ENCODE peak calls at places on chromosomes 7 and 10, in four cellular contexts. One of them, this sample, is unnamed.

GRCh38 chr7:94436018-94436604 is 41.4 kb downstream of the COL1A2 start:
- DNase-seq in H1: peak
- DNase-seq in IMR-90: peak
- DNase-seq in H9: peak
- DNase-seq in this sample: peak

GRCh38 chr7:128835790-128836641 is 5.8 kb downstream of the FLNC start:
- DNase-seq in H1: no peak
- DNase-seq in IMR-90: peak
- DNase-seq in H9: no peak
- DNase-seq in this sample: no peak

GRCh38 chr10:6542999-6543430 is 37.1 kb downstream of the PRKCQ start:
- DNase-seq in H1: no peak
- DNase-seq in IMR-90: no peak
- DNase-seq in H9: no peak
- DNase-seq in this sample: no peak

GRCh38 chr7:23074443-23075244 is 30.9 kb upstream of the KLHL7 start:
- DNase-seq in H1: no peak
- DNase-seq in IMR-90: peak
- DNase-seq in H9: no peak
- DNase-seq in this sample: no peak

GRCh38 chr10:32348297-32349198 is 1.6 kb upstream of the EPC1 start:
- DNase-seq in H1: no peak
- DNase-seq in IMR-90: no peak
- DNase-seq in H9: no peak
- DNase-seq in this sample: no peak

GRCh38 chr10:98012654-98013053 is 17.8 kb downstream of the CRTAC1 start:
- DNase-seq in H1: no peak
- DNase-seq in IMR-90: no peak
- DNase-seq in H9: no peak
- DNase-seq in this sample: no peak

GRCh38 chr10:128877936-128878335 is 589.1 kb upstream of the MGMT start:
- DNase-seq in H1: no peak
- DNase-seq in IMR-90: no peak
- DNase-seq in H9: no peak
- DNase-seq in this sample: no peak

GRCh38 chr7:22723171-22723601 is 3.8 kb upstream of the IL6 start:
- DNase-seq in H1: no peak
- DNase-seq in IMR-90: peak
- DNase-seq in H9: no peak
- DNase-seq in this sample: no peak

GRCh38 chr10:43029043-43029442 is 47.8 kb upstream of the RET start:
- DNase-seq in H1: no peak
- DNase-seq in IMR-90: no peak
- DNase-seq in H9: no peak
- DNase-seq in this sample: no peak

GRCh38 chr7:42704710-42705109 is 207.2 kb downstream of the C7orf25 start:
- DNase-seq in H1: no peak
- DNase-seq in IMR-90: no peak
- DNase-seq in H9: no peak
- DNase-seq in this sample: no peak

GRCh38 chr10:127406018-127406550 is 143.0 kb upstream of the NPS start:
- DNase-seq in H1: no peak
- DNase-seq in IMR-90: no peak
- DNase-seq in H9: no peak
- DNase-seq in this sample: no peak

GRCh38 chr7:99562832-99563231 is 4.4 kb downstream of the ZNF655 start:
- DNase-seq in H1: no peak
- DNase-seq in IMR-90: peak
- DNase-seq in H9: no peak
- DNase-seq in this sample: peak

GRCh38 chr10:28681345-28681763 is 4.0 kb downstream of the BAMBI start:
- DNase-seq in H1: no peak
- DNase-seq in IMR-90: no peak
- DNase-seq in H9: no peak
- DNase-seq in this sample: peak

GRCh38 chr10:69224862-69225657 is 4.9 kb downstream of the HKDC1 start:
- DNase-seq in H1: no peak
- DNase-seq in IMR-90: no peak
- DNase-seq in H9: no peak
- DNase-seq in this sample: no peak

GRCh38 chr7:152313879-152314604 is 121.8 kb downstream of the KMT2C start:
- DNase-seq in H1: no peak
- DNase-seq in IMR-90: peak
- DNase-seq in H9: no peak
- DNase-seq in this sample: no peak

GRCh38 chr7:29723599-29723998 is 82.7 kb upstream of the WIPF3 start:
- DNase-seq in H1: no peak
- DNase-seq in IMR-90: peak
- DNase-seq in H9: no peak
- DNase-seq in this sample: peak

GRCh38 chr10:94403823-94404228 is 1.5 kb downstream of the TBC1D12 start:
- DNase-seq in H1: no peak
- DNase-seq in IMR-90: no peak
- DNase-seq in H9: no peak
- DNase-seq in this sample: no peak

GRCh38 chr7:2763607-2764006 is 75.6 kb downstream of the AMZ1 start:
- DNase-seq in H1: no peak
- DNase-seq in IMR-90: no peak
- DNase-seq in H9: no peak
- DNase-seq in this sample: no peak
- H3K9ac ChIP-seq in H1: no peak
- H3K9ac ChIP-seq in IMR-90: peak
- H3K9ac ChIP-seq in H9: no peak
- H3K9ac ChIP-seq in this sample: no peak

GRCh38 chr10:111560042-111560441 is 483.2 kb downstream of the ADRA2A start:
- DNase-seq in H1: no peak
- DNase-seq in IMR-90: no peak
- DNase-seq in H9: no peak
- DNase-seq in this sample: no peak

DNA sequence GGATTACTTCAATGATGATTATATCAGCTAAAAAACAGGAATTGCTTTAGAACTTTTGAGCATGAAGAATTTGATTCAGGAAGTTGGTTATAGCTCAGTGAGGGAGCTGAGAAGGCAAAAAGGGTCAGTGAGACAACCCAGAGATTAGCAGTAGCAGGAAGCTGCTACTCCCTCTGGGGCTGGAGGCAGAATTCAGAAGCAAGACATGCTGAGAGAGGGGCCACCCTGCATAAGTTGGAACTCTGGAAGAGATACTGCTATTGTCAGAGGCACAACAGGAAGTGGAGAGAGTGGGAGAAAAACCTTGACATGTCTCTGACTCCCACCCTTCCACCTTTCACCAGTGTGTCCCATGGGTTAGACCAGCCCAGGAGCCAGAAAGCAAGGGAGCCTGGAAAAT is 488.7 kb downstream of the ADRA2A start:
- DNase-seq in H1: no peak
- DNase-seq in IMR-90: no peak
- DNase-seq in H9: no peak
- DNase-seq in this sample: peak
- H3K56ac ChIP-seq in H1: no peak
- H3K56ac ChIP-seq in IMR-90: no peak
- H3K56ac ChIP-seq in H9: no peak
- H3K56ac ChIP-seq in this sample: no peak

DNA sequence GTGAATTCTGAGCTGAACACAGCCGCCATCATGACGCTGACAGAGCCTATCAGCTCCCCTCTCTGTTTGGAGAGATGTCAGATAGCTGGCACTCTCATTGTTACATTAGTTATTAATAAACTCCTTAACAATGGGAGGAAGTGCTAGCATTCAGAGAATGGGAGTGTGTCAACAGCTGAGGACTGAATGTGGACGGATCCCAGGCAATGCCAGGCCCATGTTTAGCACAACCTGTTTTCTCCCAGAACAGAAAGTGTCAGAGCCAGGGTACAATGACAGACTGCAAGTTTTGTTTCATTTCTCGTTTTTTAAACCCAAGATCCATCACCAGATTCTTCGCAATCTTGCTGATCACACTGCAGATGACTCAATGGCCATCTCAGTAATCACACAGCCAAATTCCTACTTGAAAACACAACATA is 99.6 kb downstream of the PRPF18 start:
- DNase-seq in H1: no peak
- DNase-seq in IMR-90: peak
- DNase-seq in H9: no peak
- DNase-seq in this sample: no peak
- H3K9ac ChIP-seq in H1: no peak
- H3K9ac ChIP-seq in IMR-90: no peak
- H3K9ac ChIP-seq in H9: no peak
- H3K9ac ChIP-seq in this sample: no peak

GRCh38 chr7:74307738-74308505 is 18.7 kb downstream of the CLIP2 start:
- DNase-seq in H1: no peak
- DNase-seq in IMR-90: no peak
- DNase-seq in H9: no peak
- DNase-seq in this sample: no peak
- H3K56ac ChIP-seq in H1: no peak
- H3K56ac ChIP-seq in IMR-90: no peak
- H3K56ac ChIP-seq in H9: no peak
- H3K56ac ChIP-seq in this sample: no peak

GRCh38 chr7:2527505-2528464 is 8.2 kb downstream of the LFNG start:
- DNase-seq in H1: no peak
- DNase-seq in IMR-90: peak
- DNase-seq in H9: no peak
- DNase-seq in this sample: no peak

GRCh38 chr7:2528481-2529095 is 9.0 kb downstream of the LFNG start:
- DNase-seq in H1: no peak
- DNase-seq in IMR-90: no peak
- DNase-seq in H9: no peak
- DNase-seq in this sample: no peak

GRCh38 chr7:2526659-2527504 is 7.3 kb downstream of the LFNG start:
- DNase-seq in H1: no peak
- DNase-seq in IMR-90: no peak
- DNase-seq in H9: no peak
- DNase-seq in this sample: no peak

GRCh38 chr7:2529161-2530075 is 9.8 kb downstream of the LFNG start:
- DNase-seq in H1: no peak
- DNase-seq in IMR-90: peak
- DNase-seq in H9: no peak
- DNase-seq in this sample: no peak

DNA sequence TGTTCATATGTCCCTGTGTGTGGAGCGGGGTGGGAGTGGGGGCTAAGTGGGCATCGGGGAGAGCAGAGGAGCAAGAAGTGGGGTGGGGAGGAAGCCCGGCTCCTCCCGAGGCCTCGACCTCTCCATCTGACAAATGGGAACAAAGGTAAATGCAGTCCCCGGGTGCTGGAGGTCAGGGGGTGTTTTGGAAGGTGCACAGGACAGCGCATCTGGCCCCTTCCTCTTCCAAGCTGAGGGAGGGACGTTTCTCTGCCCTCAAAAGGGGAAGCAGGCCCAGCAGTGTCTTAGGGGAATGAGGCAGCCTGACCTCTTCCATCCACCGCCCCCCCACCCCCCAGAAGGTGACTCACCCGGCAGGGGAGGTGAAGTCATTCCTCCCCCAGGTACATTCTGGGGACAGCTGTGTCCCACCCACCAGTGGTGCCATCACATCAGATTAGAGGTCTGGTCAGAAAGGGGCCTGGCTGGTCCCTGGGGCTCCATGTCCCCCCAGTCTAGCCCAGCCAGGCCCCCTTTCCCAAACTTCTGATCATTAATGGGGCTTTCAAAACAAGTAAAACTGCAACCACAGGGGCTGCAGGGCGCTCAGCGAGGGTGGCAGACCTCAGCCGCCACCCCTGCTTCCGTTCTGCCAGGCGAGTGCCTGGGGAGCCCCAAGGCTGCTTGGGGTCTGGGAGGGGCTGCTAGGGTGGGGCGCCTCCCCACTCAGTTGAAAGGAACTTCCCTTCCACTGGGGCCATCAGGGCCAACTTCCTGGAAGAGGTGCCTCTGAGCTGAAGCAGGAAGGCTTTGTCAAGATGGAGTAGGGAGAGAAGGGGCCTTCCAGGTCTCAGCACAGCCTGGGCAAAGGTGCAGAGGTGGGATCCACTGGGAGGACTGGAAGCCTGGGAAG is 10.7 kb downstream of the LFNG start:
- DNase-seq in H1: no peak
- DNase-seq in IMR-90: no peak
- DNase-seq in H9: no peak
- DNase-seq in this sample: no peak
- H3K9ac ChIP-seq in H1: no peak
- H3K9ac ChIP-seq in IMR-90: no peak
- H3K9ac ChIP-seq in H9: no peak
- H3K9ac ChIP-seq in this sample: no peak

GRCh38 chr7:50274361-50274760 is 30.2 kb upstream of the IKZF1 start:
- DNase-seq in H1: no peak
- DNase-seq in IMR-90: no peak
- DNase-seq in H9: no peak
- DNase-seq in this sample: no peak

GRCh38 chr7:50273870-50274269 is 30.6 kb upstream of the IKZF1 start:
- DNase-seq in H1: no peak
- DNase-seq in IMR-90: no peak
- DNase-seq in H9: no peak
- DNase-seq in this sample: no peak

GRCh38 chr7:50272808-50273207 is 31.7 kb upstream of the IKZF1 start:
- DNase-seq in H1: no peak
- DNase-seq in IMR-90: no peak
- DNase-seq in H9: no peak
- DNase-seq in this sample: no peak

GRCh38 chr7:50275430-50275829 is 29.1 kb upstream of the IKZF1 start:
- DNase-seq in H1: no peak
- DNase-seq in IMR-90: no peak
- DNase-seq in H9: no peak
- DNase-seq in this sample: no peak

DNA sequence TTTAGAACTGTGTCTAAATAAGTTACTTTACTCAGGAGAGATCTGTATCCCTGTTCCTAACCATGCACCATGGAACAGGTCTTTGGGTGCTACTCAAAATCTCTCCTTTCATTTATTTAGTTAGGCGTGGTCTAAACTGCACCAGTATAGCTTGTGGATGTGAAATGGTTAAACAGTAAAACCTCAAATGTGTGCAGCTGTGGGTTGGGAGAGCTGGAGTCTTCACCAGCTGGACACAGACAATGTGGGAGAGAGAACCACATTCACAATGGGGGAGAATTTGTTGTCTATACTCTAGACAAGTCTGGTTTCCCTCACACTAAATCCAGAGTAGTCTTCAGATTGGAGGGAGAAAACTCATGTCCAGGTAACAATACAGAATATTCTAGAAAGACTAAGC is 31.2 kb upstream of the IKZF1 start:
- DNase-seq in H1: no peak
- DNase-seq in IMR-90: no peak
- DNase-seq in H9: no peak
- DNase-seq in this sample: no peak
- H3K56ac ChIP-seq in H1: no peak
- H3K56ac ChIP-seq in IMR-90: no peak
- H3K56ac ChIP-seq in H9: no peak
- H3K56ac ChIP-seq in this sample: no peak

GRCh38 chr10:79488303-79488702 is 24.0 kb upstream of the EIF5AL1 start:
- DNase-seq in H1: no peak
- DNase-seq in IMR-90: peak
- DNase-seq in H9: peak
- DNase-seq in this sample: peak
- H3K9ac ChIP-seq in H1: no peak
- H3K9ac ChIP-seq in IMR-90: peak
- H3K9ac ChIP-seq in H9: no peak
- H3K9ac ChIP-seq in this sample: no peak

GRCh38 chr7:102456327-102456726 is 8.3 kb downstream of the ALKBH4 start:
- DNase-seq in H1: no peak
- DNase-seq in IMR-90: peak
- DNase-seq in H9: no peak
- DNase-seq in this sample: peak
- H3K56ac ChIP-seq in H1: no peak
- H3K56ac ChIP-seq in IMR-90: no peak
- H3K56ac ChIP-seq in H9: no peak
- H3K56ac ChIP-seq in this sample: no peak

This sample was measured in mesendoderm.